ENCODE peak calls at places on chromosomes 7 and 10, in ten cellular contexts. G is activated CD4-positive, alpha-beta T cell treated with anti-CD3 and anti-CD28 coated beads, Interleukin-2, amount 50 U/mL, for 1 hour; M is left lung; W is astrocyte; D is neural crest cell; F is bronchial epithelial cell; K is T47D; Z is GDM1; N is activated T-helper 1 cell treated with anti-CD3 and anti-CD28 coated beads, Interleukin-2, amount 50 U/mL, for 16 hours; T is colonic mucosa. H is an unnamed sample.

GRCh38 chr10:129926066-129927055 is 37.7 kb downstream of the EBF3 start:
- DNase-seq in M (peak; percentile 70), T (no peak), F (no peak), D (no peak), Z (no peak), N (no peak), K (no peak), W (no peak), G (no peak), H (no peak)

GRCh38 chr7:46201966-46202365 is 280.9 kb upstream of the IGFBP3 start:
- DNase-seq in T (no peak), D (no peak), K (no peak), F (no peak), G (no peak), Z (no peak), W (no peak), M (no peak), N (no peak), H (no peak)

GRCh38 chr7:25496394-25497103 is 268.3 kb upstream of the NPVF start:
- DNase-seq in N (no peak), D (no peak), K (no peak), Z (peak; percentile 74), W (no peak), M (no peak), F (no peak), T (no peak), G (no peak), H (peak; percentile 46)

GRCh38 chr10:80996615-80997193 is 459.0 kb downstream of the SH2D4B start:
- DNase-seq in T (no peak), M (no peak), K (no peak), Z (no peak), N (no peak), G (no peak), W (no peak), F (no peak), D (no peak), H (no peak)

GRCh38 chr7:55977831-55978230 is 13.4 kb downstream of the NIPSNAP2 start:
- DNase-seq in W (peak; percentile 75), G (no peak), Z (no peak), K (no peak), N (no peak), F (no peak), M (no peak), D (no peak), T (no peak), H (no peak)

GRCh38 chr10:13686331-13686752 is 99.6 kb downstream of the PRPF18 start:
- DNase-seq in G (no peak), F (peak; percentile 16), Z (no peak), W (peak; percentile 38), M (no peak), N (no peak), K (no peak), T (no peak), D (no peak), H (no peak)

GRCh38 chr10:62733654-62734293 is 70.7 kb upstream of the ADO start:
- DNase-seq in Z (no peak), K (no peak), N (no peak), F (peak; percentile 23), T (no peak), M (no peak), G (no peak), W (peak; percentile 13), D (no peak), H (no peak)

GRCh38 chr10:72927485-72927884 is 27.1 kb downstream of the PLA2G12B start:
- DNase-seq in T (no peak), D (no peak), Z (no peak), N (no peak), W (no peak), F (no peak), M (no peak), K (no peak), G (no peak), H (no peak)

GRCh38 chr7:15864260-15864991 is 177.9 kb upstream of the MEOX2 start:
- DNase-seq in K (no peak), Z (no peak), F (no peak), T (no peak), D (no peak), N (no peak), G (no peak), M (no peak), W (peak; percentile 8), H (no peak)

GRCh38 chr7:158362912-158363905 is 224.4 kb downstream of the PTPRN2 start:
- DNase-seq in N (no peak), W (no peak), K (no peak), D (peak; percentile 53), T (no peak), F (no peak), M (no peak), G (no peak), Z (no peak), H (no peak)

GRCh38 chr7:41492603-41493002 is 210.3 kb downstream of the INHBA start:
- DNase-seq in M (no peak), Z (no peak), N (no peak), G (no peak), T (no peak), W (no peak), F (no peak), D (no peak), K (no peak), H (no peak)

GRCh38 chr7:96416599-96416998 is 94.7 kb upstream of the SLC25A13 start:
- DNase-seq in F (no peak), G (no peak), K (no peak), D (no peak), N (no peak), Z (no peak), W (no peak), M (no peak), T (no peak), H (no peak)

GRCh38 chr7:30938435-30939316 is 25.1 kb upstream of the GHRHR start:
- DNase-seq in T (peak; percentile 95), F (peak; percentile 68), M (peak; percentile 95), G (peak; percentile 48), K (peak; percentile 88), Z (peak; percentile 20), W (peak; percentile 27), N (peak; percentile 29), D (peak; percentile 97), H (peak; percentile 44)

GRCh38 chr10:132841254-132841975 is 55.5 kb upstream of the NKX6-2 start:
- DNase-seq in Z (no peak), T (no peak), M (peak; percentile 54), G (no peak), D (no peak), N (no peak), F (no peak), K (no peak), W (no peak), H (no peak)

GRCh38 chr7:32170838-32171237 is 100.6 kb upstream of the PDE1C start:
- DNase-seq in W (no peak), K (no peak), Z (no peak), N (no peak), F (no peak), M (no peak), T (no peak), D (no peak), G (no peak), H (peak; percentile 16)

GRCh38 chr7:99371376-99371920 is 3.1 kb upstream of the ARPC1B start:
- DNase-seq in G (no peak), T (no peak), K (no peak), W (no peak), Z (no peak), D (no peak), N (no peak), M (no peak), F (no peak), H (no peak)

GRCh38 chr10:78065616-78066410 is 32.1 kb downstream of the RPS24 start:
- DNase-seq in N (no peak), G (no peak), D (no peak), K (no peak), Z (no peak), M (no peak), W (no peak), F (no peak), T (peak; percentile 87), H (no peak)

GRCh38 chr7:85737426-85737825 is 550.6 kb upstream of the SEMA3D start:
- DNase-seq in F (no peak), Z (no peak), K (no peak), D (no peak), T (no peak), M (no peak), G (no peak), W (no peak), N (no peak), H (no peak)

GRCh38 chr10:103193820-103194529 is 903 bp upstream of the NT5C2 start:
- DNase-seq in K (no peak), N (no peak), G (no peak), D (no peak), W (peak; percentile 86), Z (no peak), F (peak; percentile 83), T (no peak), M (no peak), H (peak; percentile 65)

GRCh38 chr10:100824886-100825285 is 79.5 kb downstream of the PAX2 start:
- DNase-seq in T (no peak), Z (no peak), F (no peak), W (no peak), K (no peak), N (no peak), M (no peak), D (no peak), G (no peak), H (no peak)

GRCh38 chr7:24017519-24017918 is 266.5 kb upstream of the NPY start:
- DNase-seq in N (no peak), F (no peak), K (no peak), T (no peak), G (no peak), W (no peak), M (no peak), D (no peak), Z (no peak), H (no peak)

GRCh38 chr7:18846765-18847215 is 270.6 kb downstream of the TWIST1 start:
- DNase-seq in F (no peak), M (no peak), T (no peak), W (no peak), G (no peak), K (peak; percentile 43), N (no peak), Z (no peak), D (no peak), H (no peak)

GRCh38 chr7:1083729-1084657 is 3.9 kb upstream of the GPER1 start:
- DNase-seq in W (no peak), N (no peak), F (no peak), K (no peak), D (no peak), G (no peak), Z (no peak), M (no peak), T (peak; percentile 88), H (no peak)

GRCh38 chr10:3172081-3172445 is 519 bp downstream of the PITRM1 start:
- DNase-seq in D (no peak), T (peak; percentile 31), G (no peak), M (no peak), K (no peak), W (peak; percentile 65), N (no peak), F (peak; percentile 81), Z (no peak), H (peak; percentile 61)

GRCh38 chr10:71236822-71237682 is 24.7 kb downstream of the UNC5B start:
- DNase-seq in D (no peak), N (no peak), M (no peak), W (no peak), K (no peak), G (no peak), T (no peak), F (no peak), Z (no peak), H (no peak)

GRCh38 chr10:94178475-94179251 is 184.1 kb downstream of the NOC3L start:
- DNase-seq in F (no peak), N (no peak), Z (no peak), G (no peak), M (no peak), D (no peak), W (no peak), T (no peak), K (no peak), H (no peak)